ENCODE peak calls at places on chromosomes 11 and 22, in four cellular contexts. M is CD8-positive, alpha-beta memory T cell; R is heart left ventricle; U is effector memory CD4-positive, alpha-beta T cell. B is an unnamed sample.

GRCh38 chr11:76380161-76380976 is 563 bp downstream of the THAP12 start:
- DNase-seq in M (peak), R (no peak), U (peak), B (no peak)

GRCh38 chr22:41907436-41908401 is 7.2 kb downstream of the SHISA8 start:
- DNase-seq in M (no peak), R (no peak), U (no peak), B (no peak)

GRCh38 chr11:120539681-120540369 is 28.3 kb downstream of the GRIK4 start:
- DNase-seq in M (no peak), R (no peak), U (no peak), B (no peak)

GRCh38 chr22:37849089-37849751 is at the start of gene EIF3L:
- DNase-seq in M (peak), R (peak), U (peak), B (peak)

GRCh38 chr11:69293819-69294505 is at the start of gene MYEOV:
- DNase-seq in M (no peak), R (no peak), U (peak), B (no peak)

GRCh38 chr11:75668508-75669297 is at the start of gene MAP6:
- DNase-seq in M (no peak), R (peak), U (no peak), B (no peak)

GRCh38 chr22:42286205-42286604 is 15.8 kb upstream of the TCF20 start:
- DNase-seq in M (no peak), R (no peak), U (peak), B (no peak)

GRCh38 chr11:33214187-33214586 is 43.0 kb upstream of the HIPK3 start:
- DNase-seq in M (no peak), R (no peak), U (no peak), B (no peak)

GRCh38 chr22:27635852-27636251 is 165.7 kb downstream of the MN1 start:
- DNase-seq in M (no peak), R (no peak), U (no peak), B (no peak)

GRCh38 chr22:27638329-27639179 is 163.0 kb downstream of the MN1 start:
- DNase-seq in M (no peak), R (no peak), U (no peak), B (no peak)

GRCh38 chr22:27639180-27640086 is 162.1 kb downstream of the MN1 start:
- DNase-seq in M (no peak), R (no peak), U (no peak), B (no peak)

GRCh38 chr22:27636716-27637503 is 164.6 kb downstream of the MN1 start:
- DNase-seq in M (no peak), R (no peak), U (no peak), B (no peak)

GRCh38 chr22:27637604-27638003 is 164.0 kb downstream of the MN1 start:
- DNase-seq in M (no peak), R (no peak), U (no peak), B (no peak)
- H3K4me3 ChIP-seq in M (no peak), R (no peak), U (no peak), B (no peak)

GRCh38 chr22:27108425-27109114 is 451.2 kb downstream of the MIAT start:
- DNase-seq in M (no peak), R (peak), U (no peak), B (peak)
- H3K4me3 ChIP-seq in M (no peak), R (no peak), U (no peak), B (no peak)

DNA sequence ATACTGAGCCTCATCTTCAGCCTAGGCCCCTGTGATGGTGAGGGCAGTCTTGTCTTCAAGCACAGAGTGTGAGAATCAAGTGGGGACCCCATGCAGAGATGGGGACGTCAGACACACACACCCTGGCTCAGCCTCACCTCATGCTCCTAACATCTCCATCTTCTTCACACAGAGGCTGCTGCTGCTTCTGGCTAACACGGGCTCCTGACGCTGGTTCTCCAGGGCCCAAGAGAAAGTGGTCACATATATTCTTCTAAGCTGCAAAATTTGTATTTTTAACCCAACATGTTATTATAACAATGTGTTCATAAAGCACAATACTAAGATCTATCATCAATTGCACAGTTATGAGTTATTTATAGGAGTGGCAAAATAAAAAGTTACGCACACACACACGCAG is 101.2 kb downstream of the VPREB1 start:
- DNase-seq in M (no peak), R (no peak), U (no peak), B (no peak)
- H3K4me3 ChIP-seq in M (no peak), R (no peak), U (no peak), B (no peak)

DNA sequence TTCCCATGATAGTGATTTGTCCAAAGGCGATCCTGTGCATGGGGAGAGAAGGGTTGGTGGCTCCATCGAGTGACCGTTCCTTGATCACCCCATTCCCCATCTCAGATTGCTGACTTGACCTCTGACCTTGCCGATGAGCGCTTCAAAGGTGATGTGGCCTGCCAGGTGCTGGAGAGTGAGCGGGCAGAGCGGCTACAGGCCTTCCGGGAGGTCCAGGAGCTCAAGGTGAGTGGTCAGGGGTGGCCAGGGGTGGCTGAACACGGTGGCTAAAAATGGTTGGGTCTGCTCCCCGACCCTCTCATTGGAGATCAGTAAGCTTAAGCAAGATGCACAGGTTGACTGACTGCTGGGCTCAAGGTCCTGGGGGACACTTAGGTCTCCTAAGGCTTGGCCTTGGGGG is 148.7 kb downstream of the MYO18B start:
- DNase-seq in M (no peak), R (no peak), U (no peak), B (no peak)
- H3K4me3 ChIP-seq in M (no peak), R (no peak), U (no peak), B (no peak)

DNA sequence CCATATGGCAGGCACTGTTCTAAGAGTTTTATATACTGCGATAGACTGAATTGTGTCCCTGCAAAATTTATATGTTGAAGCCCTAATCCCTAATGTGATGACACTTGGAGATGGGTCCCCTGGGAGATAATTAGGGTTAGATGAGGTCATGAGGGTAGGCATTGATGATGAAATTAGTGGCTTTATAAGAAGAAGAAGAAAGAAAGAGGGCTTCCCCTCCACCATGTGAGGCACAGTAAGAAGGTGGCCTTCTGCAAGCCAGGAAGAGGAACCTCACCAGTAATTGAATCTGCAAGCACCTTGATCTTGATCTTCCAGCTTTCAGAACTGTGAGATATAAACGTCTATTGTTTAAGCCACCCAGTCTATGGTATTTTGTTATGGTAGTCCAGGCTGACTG is 46.6 kb upstream of the TENM4 start:
- DNase-seq in M (no peak), R (no peak), U (no peak), B (no peak)
- H3K4me3 ChIP-seq in M (no peak), R (no peak), U (no peak), B (no peak)

GRCh38 chr11:46364056-46364455 is 16.8 kb downstream of the DGKZ start:
- DNase-seq in M (no peak), R (no peak), U (no peak), B (no peak)
- H3K4me3 ChIP-seq in M (no peak), R (no peak), U (no peak), B (no peak)

DNA sequence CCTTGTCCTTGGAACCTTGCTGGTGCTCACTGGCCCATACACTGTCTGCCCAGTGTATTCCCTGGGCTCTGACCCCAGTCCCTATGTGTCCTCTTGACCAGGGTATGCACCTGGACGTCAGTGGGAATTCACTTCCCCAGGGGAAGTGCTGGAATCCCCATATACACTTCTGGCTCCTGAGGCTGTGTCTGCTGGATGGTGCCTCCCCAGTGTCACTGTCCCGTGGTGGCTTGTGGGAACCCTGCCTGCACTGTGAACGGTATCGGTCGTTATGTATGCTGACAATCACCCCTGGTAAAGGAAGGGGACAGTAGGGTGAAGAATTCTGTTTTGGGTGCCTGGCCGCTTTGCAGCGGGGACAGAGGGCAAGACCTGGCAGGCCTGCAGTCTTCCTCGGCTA is 95.9 kb downstream of the RRM1 start:
- DNase-seq in M (no peak), R (no peak), U (no peak), B (no peak)
- H3K4me3 ChIP-seq in M (no peak), R (no peak), U (no peak), B (no peak)

DNA sequence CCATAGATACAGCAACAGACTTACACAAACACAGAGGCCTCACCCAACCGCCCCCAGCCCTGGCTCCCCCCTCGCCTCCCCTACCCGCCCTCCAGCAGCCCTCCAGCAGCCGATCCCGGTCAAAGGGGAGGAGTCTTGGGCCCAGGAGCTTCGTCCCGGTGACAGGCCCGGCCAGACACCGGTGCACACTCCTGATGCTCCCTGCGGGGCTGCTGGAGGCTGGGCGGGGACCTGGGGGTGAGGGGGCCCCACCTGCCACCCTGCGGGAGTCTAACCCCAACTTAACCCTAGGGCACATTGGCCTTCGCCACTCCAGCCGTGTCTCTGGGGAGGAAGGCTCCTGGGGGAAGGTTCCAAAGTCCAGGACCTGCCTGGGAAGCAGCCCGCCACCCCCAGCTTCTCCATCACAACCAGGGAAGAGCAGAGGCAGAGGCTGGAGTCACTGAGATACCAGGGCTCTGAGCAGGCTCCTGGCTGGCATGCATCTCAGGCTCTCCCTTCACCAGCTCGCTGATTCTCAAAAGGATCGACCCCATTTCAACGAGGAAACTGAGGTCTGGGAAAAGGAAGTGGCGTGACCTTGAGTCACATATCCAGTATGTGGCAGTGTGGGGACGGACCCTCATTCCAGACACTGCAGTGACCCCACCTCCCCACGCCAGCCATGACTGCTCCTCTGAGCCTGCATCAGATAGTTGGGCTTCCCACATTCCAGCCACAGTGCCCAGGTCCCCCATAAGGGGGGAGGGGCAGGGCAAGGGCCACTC is 14.4 kb downstream of the BCL9L start:
- DNase-seq in M (no peak), R (peak), U (no peak), B (no peak)
- H3K4me3 ChIP-seq in M (peak), R (no peak), U (peak), B (peak)

GRCh38 chr11:1747753-1748466 is 2.5 kb downstream of the IFITM10 start:
- DNase-seq in M (no peak), R (no peak), U (no peak), B (no peak)
- H3K4me3 ChIP-seq in M (no peak), R (peak), U (no peak), B (peak)

GRCh38 chr22:26555478-26555877 is 34.5 kb downstream of the TPST2 start:
- DNase-seq in M (no peak), R (no peak), U (no peak), B (no peak)
- H3K4me3 ChIP-seq in M (no peak), R (no peak), U (no peak), B (no peak)

B was measured in breast epithelium.